ENCODE peak calls at places on chromosome X, in ten cellular contexts. One of them, this sample, is unnamed. For H3K4me1, the result is how much of the 10 kb centered on the place peaks cover.

GRCh38 chrX:104335765-104336164 is 81.0 kb upstream of the ESX1 start:
- DNase-seq in HCT116: no peak
- DNase-seq in GM23338: no peak
- DNase-seq in sigmoid colon: no peak
- DNase-seq in spleen: no peak
- DNase-seq in transverse colon: no peak
- DNase-seq in stomach: no peak
- DNase-seq in SK-N-SH: no peak
- DNase-seq in K562: no peak
- DNase-seq in GM12878: no peak
- DNase-seq in this sample: no peak

GRCh38 chrX:30948626-30949025 is 59.6 kb upstream of the TAB3 start:
- DNase-seq in HCT116: no peak
- DNase-seq in GM23338: no peak
- DNase-seq in sigmoid colon: no peak
- DNase-seq in spleen: no peak
- DNase-seq in transverse colon: no peak
- DNase-seq in stomach: no peak
- DNase-seq in SK-N-SH: no peak
- DNase-seq in K562: peak
- DNase-seq in GM12878: no peak
- DNase-seq in this sample: no peak

GRCh38 chrX:115332832-115333231 is 43.3 kb downstream of the LUZP4 start:
- DNase-seq in HCT116: no peak
- DNase-seq in GM23338: no peak
- DNase-seq in sigmoid colon: no peak
- DNase-seq in spleen: no peak
- DNase-seq in transverse colon: no peak
- DNase-seq in stomach: no peak
- DNase-seq in SK-N-SH: no peak
- DNase-seq in K562: no peak
- DNase-seq in GM12878: no peak
- DNase-seq in this sample: no peak

GRCh38 chrX:3299626-3300025 is 46.8 kb downstream of the MXRA5 start:
- DNase-seq in HCT116: no peak
- DNase-seq in GM23338: no peak
- DNase-seq in sigmoid colon: no peak
- DNase-seq in spleen: no peak
- DNase-seq in transverse colon: no peak
- DNase-seq in stomach: no peak
- DNase-seq in SK-N-SH: no peak
- DNase-seq in K562: no peak
- DNase-seq in GM12878: no peak
- DNase-seq in this sample: no peak

GRCh38 chrX:122094611-122095010 is 1047.2 kb downstream of the GLUD2 start:
- DNase-seq in HCT116: no peak
- DNase-seq in GM23338: no peak
- DNase-seq in sigmoid colon: no peak
- DNase-seq in spleen: no peak
- DNase-seq in transverse colon: no peak
- DNase-seq in stomach: no peak
- DNase-seq in SK-N-SH: no peak
- DNase-seq in K562: no peak
- DNase-seq in GM12878: no peak
- DNase-seq in this sample: no peak

GRCh38 chrX:47148946-47149345 is 3.9 kb downstream of the RBM10 start:
- DNase-seq in HCT116: no peak
- DNase-seq in GM23338: no peak
- DNase-seq in sigmoid colon: no peak
- DNase-seq in spleen: no peak
- DNase-seq in transverse colon: no peak
- DNase-seq in stomach: no peak
- DNase-seq in SK-N-SH: no peak
- DNase-seq in K562: no peak
- DNase-seq in GM12878: no peak
- DNase-seq in this sample: no peak

GRCh38 chrX:153416781-153417180 is 5.5 kb downstream of the ZFP92 start:
- DNase-seq in HCT116: no peak
- DNase-seq in GM23338: no peak
- DNase-seq in sigmoid colon: no peak
- DNase-seq in spleen: no peak
- DNase-seq in transverse colon: no peak
- DNase-seq in stomach: no peak
- DNase-seq in SK-N-SH: no peak
- DNase-seq in K562: peak
- DNase-seq in GM12878: no peak
- DNase-seq in this sample: no peak

GRCh38 chrX:101478366-101478765 is 6.9 kb upstream of the ARMCX4 start:
- DNase-seq in HCT116: no peak
- DNase-seq in GM23338: no peak
- DNase-seq in sigmoid colon: no peak
- DNase-seq in spleen: no peak
- DNase-seq in transverse colon: no peak
- DNase-seq in stomach: no peak
- DNase-seq in SK-N-SH: no peak
- DNase-seq in K562: no peak
- DNase-seq in GM12878: no peak
- DNase-seq in this sample: no peak

GRCh38 chrX:125998432-125998831 is 167.7 kb downstream of the DCAF12L2 start:
- DNase-seq in HCT116: no peak
- DNase-seq in GM23338: peak
- DNase-seq in sigmoid colon: no peak
- DNase-seq in spleen: no peak
- DNase-seq in transverse colon: no peak
- DNase-seq in stomach: no peak
- DNase-seq in SK-N-SH: peak
- DNase-seq in K562: no peak
- DNase-seq in GM12878: no peak
- DNase-seq in this sample: no peak

GRCh38 chrX:23387826-23388225 is 53.2 kb downstream of the PTCHD1 start:
- DNase-seq in HCT116: no peak
- DNase-seq in GM23338: no peak
- DNase-seq in sigmoid colon: no peak
- DNase-seq in spleen: no peak
- DNase-seq in transverse colon: no peak
- DNase-seq in stomach: no peak
- DNase-seq in SK-N-SH: no peak
- DNase-seq in K562: no peak
- DNase-seq in GM12878: no peak
- DNase-seq in this sample: no peak

GRCh38 chrX:20441123-20441522 is 174.4 kb upstream of the RPS6KA3 start:
- DNase-seq in HCT116: no peak
- DNase-seq in GM23338: no peak
- DNase-seq in sigmoid colon: no peak
- DNase-seq in spleen: no peak
- DNase-seq in transverse colon: no peak
- DNase-seq in stomach: no peak
- DNase-seq in SK-N-SH: no peak
- DNase-seq in K562: no peak
- DNase-seq in GM12878: no peak
- DNase-seq in this sample: no peak

GRCh38 chrX:20435913-20436312 is 169.2 kb upstream of the RPS6KA3 start:
- DNase-seq in HCT116: no peak
- DNase-seq in GM23338: no peak
- DNase-seq in sigmoid colon: no peak
- DNase-seq in spleen: no peak
- DNase-seq in transverse colon: no peak
- DNase-seq in stomach: no peak
- DNase-seq in SK-N-SH: no peak
- DNase-seq in K562: no peak
- DNase-seq in GM12878: no peak
- DNase-seq in this sample: no peak

GRCh38 chrX:20433376-20433775 is 166.7 kb upstream of the RPS6KA3 start:
- DNase-seq in HCT116: no peak
- DNase-seq in GM23338: no peak
- DNase-seq in sigmoid colon: no peak
- DNase-seq in spleen: no peak
- DNase-seq in transverse colon: no peak
- DNase-seq in stomach: no peak
- DNase-seq in SK-N-SH: no peak
- DNase-seq in K562: no peak
- DNase-seq in GM12878: no peak
- DNase-seq in this sample: no peak

GRCh38 chrX:20438871-20439526 is 172.3 kb upstream of the RPS6KA3 start:
- DNase-seq in HCT116: no peak
- DNase-seq in GM23338: no peak
- DNase-seq in sigmoid colon: no peak
- DNase-seq in spleen: no peak
- DNase-seq in transverse colon: no peak
- DNase-seq in stomach: no peak
- DNase-seq in SK-N-SH: peak
- DNase-seq in K562: no peak
- DNase-seq in GM12878: no peak
- DNase-seq in this sample: no peak

DNA sequence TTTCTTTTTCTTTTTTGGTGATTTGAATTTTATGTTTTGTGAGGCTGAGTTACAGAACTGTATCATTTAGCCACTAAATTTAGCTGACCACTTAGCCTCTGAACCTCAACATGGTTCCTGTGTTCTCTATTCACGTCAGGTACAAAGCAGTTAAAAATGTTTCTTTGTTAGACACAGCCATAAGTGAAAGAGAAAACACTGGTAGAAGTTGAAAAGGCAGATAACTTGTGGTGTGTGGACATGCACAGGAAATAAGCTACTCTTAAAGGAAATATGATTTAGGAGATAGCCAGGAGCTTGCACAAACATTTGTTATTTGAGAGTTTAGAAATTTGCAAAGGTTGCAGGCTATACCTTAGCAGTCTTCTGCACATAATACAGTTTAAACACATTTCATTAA is 171.0 kb upstream of the RPS6KA3 start:
- DNase-seq in HCT116: no peak
- DNase-seq in GM23338: no peak
- DNase-seq in sigmoid colon: no peak
- DNase-seq in spleen: no peak
- DNase-seq in transverse colon: no peak
- DNase-seq in stomach: no peak
- DNase-seq in SK-N-SH: no peak
- DNase-seq in K562: no peak
- DNase-seq in GM12878: no peak
- DNase-seq in this sample: no peak
- H3K4me1 ChIP-seq in HCT116: under half
- H3K4me1 ChIP-seq in GM23338: under half
- H3K4me1 ChIP-seq in sigmoid colon: under half
- H3K4me1 ChIP-seq in spleen: under half
- H3K4me1 ChIP-seq in transverse colon: under half
- H3K4me1 ChIP-seq in stomach: under half
- H3K4me1 ChIP-seq in SK-N-SH: under half
- H3K4me1 ChIP-seq in K562: under half
- H3K4me1 ChIP-seq in GM12878: under half
- H3K4me1 ChIP-seq in this sample: under half

GRCh38 chrX:119871599-119872395 is at the start of the genes NDUFA1 and RNF113A:
- DNase-seq in HCT116: peak
- DNase-seq in GM23338: peak
- DNase-seq in sigmoid colon: peak
- DNase-seq in spleen: peak
- DNase-seq in transverse colon: peak
- DNase-seq in stomach: peak
- DNase-seq in SK-N-SH: peak
- DNase-seq in K562: peak
- DNase-seq in GM12878: peak
- DNase-seq in this sample: peak
- TF ChIP-seq POLR2AphosphoS5 in HCT116: peak
- TF ChIP-seq POLR2AphosphoS5 in GM23338: peak
- TF ChIP-seq POLR2AphosphoS5 in sigmoid colon: peak
- TF ChIP-seq POLR2AphosphoS5 in spleen: peak
- TF ChIP-seq POLR2AphosphoS5 in transverse colon: peak
- TF ChIP-seq POLR2AphosphoS5 in stomach: peak
- TF ChIP-seq POLR2AphosphoS5 in SK-N-SH: peak
- TF ChIP-seq POLR2AphosphoS5 in K562: peak
- TF ChIP-seq POLR2AphosphoS5 in GM12878: peak
- TF ChIP-seq POLR2AphosphoS5 in this sample: peak

GRCh38 chrX:57904481-57904880 is 5.8 kb downstream of the ZXDA start:
- DNase-seq in HCT116: no peak
- DNase-seq in GM23338: no peak
- DNase-seq in sigmoid colon: no peak
- DNase-seq in spleen: no peak
- DNase-seq in transverse colon: no peak
- DNase-seq in stomach: no peak
- DNase-seq in SK-N-SH: no peak
- DNase-seq in K562: no peak
- DNase-seq in GM12878: no peak
- DNase-seq in this sample: no peak

GRCh38 chrX:57900961-57901360 is 9.3 kb downstream of the ZXDA start:
- DNase-seq in HCT116: no peak
- DNase-seq in GM23338: no peak
- DNase-seq in sigmoid colon: no peak
- DNase-seq in spleen: no peak
- DNase-seq in transverse colon: no peak
- DNase-seq in stomach: no peak
- DNase-seq in SK-N-SH: no peak
- DNase-seq in K562: no peak
- DNase-seq in GM12878: no peak
- DNase-seq in this sample: no peak

GRCh38 chrX:57899064-57899463 is 11.2 kb downstream of the ZXDA start:
- DNase-seq in HCT116: no peak
- DNase-seq in GM23338: no peak
- DNase-seq in sigmoid colon: no peak
- DNase-seq in spleen: no peak
- DNase-seq in transverse colon: no peak
- DNase-seq in stomach: no peak
- DNase-seq in SK-N-SH: no peak
- DNase-seq in K562: no peak
- DNase-seq in GM12878: no peak
- DNase-seq in this sample: no peak

GRCh38 chrX:57905141-57905540 is 5.1 kb downstream of the ZXDA start:
- DNase-seq in HCT116: no peak
- DNase-seq in GM23338: no peak
- DNase-seq in sigmoid colon: no peak
- DNase-seq in spleen: no peak
- DNase-seq in transverse colon: no peak
- DNase-seq in stomach: no peak
- DNase-seq in SK-N-SH: no peak
- DNase-seq in K562: no peak
- DNase-seq in GM12878: no peak
- DNase-seq in this sample: no peak

DNA sequence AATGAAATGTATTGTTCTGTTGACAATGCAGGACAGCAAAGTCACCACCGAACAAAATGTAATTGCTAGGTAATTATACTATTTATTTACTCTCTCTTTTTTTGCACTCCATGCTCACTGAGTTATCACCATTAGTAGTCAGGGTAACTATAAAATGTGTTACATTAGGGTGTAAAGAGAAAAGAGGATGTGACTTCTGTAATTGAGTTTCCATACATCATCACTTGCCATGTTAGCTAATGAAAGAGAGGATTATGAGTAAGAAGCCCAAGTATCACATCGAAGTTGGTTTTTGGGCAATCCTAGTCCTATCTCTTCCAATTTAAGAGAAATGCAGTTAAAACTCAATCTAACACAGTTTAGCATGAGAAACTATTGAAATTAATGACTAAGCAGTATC is 7.6 kb downstream of the ZXDA start:
- DNase-seq in HCT116: no peak
- DNase-seq in GM23338: no peak
- DNase-seq in sigmoid colon: no peak
- DNase-seq in spleen: no peak
- DNase-seq in transverse colon: no peak
- DNase-seq in stomach: no peak
- DNase-seq in SK-N-SH: no peak
- DNase-seq in K562: no peak
- DNase-seq in GM12878: no peak
- DNase-seq in this sample: no peak
- H3K4me1 ChIP-seq in HCT116: under half
- H3K4me1 ChIP-seq in GM23338: under half
- H3K4me1 ChIP-seq in sigmoid colon: under half
- H3K4me1 ChIP-seq in spleen: under half
- H3K4me1 ChIP-seq in transverse colon: under half
- H3K4me1 ChIP-seq in stomach: under half
- H3K4me1 ChIP-seq in SK-N-SH: under half
- H3K4me1 ChIP-seq in K562: under half
- H3K4me1 ChIP-seq in GM12878: under half
- H3K4me1 ChIP-seq in this sample: under half

GRCh38 chrX:138519296-138519695 is 192.2 kb downstream of the FGF13 start:
- DNase-seq in HCT116: no peak
- DNase-seq in GM23338: peak
- DNase-seq in sigmoid colon: no peak
- DNase-seq in spleen: no peak
- DNase-seq in transverse colon: no peak
- DNase-seq in stomach: no peak
- DNase-seq in SK-N-SH: no peak
- DNase-seq in K562: no peak
- DNase-seq in GM12878: no peak
- DNase-seq in this sample: no peak
- TF ChIP-seq POLR2AphosphoS5 in HCT116: no peak
- TF ChIP-seq POLR2AphosphoS5 in GM23338: no peak
- TF ChIP-seq POLR2AphosphoS5 in sigmoid colon: no peak
- TF ChIP-seq POLR2AphosphoS5 in spleen: no peak
- TF ChIP-seq POLR2AphosphoS5 in transverse colon: no peak
- TF ChIP-seq POLR2AphosphoS5 in stomach: no peak
- TF ChIP-seq POLR2AphosphoS5 in SK-N-SH: no peak
- TF ChIP-seq POLR2AphosphoS5 in K562: no peak
- TF ChIP-seq POLR2AphosphoS5 in GM12878: no peak
- TF ChIP-seq POLR2AphosphoS5 in this sample: no peak

This sample was measured in vagina.